ENCODE peak calls at places on chromosomes 7 and 10, in seven cellular contexts. L is GM12892, Z is H1, C is SK-N-SH, P is GM12878, I is K562, R is HepG2. G is an unnamed sample.

GRCh38 chr10:26326874-26327273 is 110.3 kb downstream of the GAD2 start:
- DNase-seq in L (no peak), Z (no peak), C (no peak), P (no peak), I (no peak), R (no peak), G (no peak)

GRCh38 chr10:21030096-21030495 is 133.0 kb upstream of the NEBL start:
- DNase-seq in L (no peak), Z (no peak), C (no peak), P (no peak), I (no peak), R (no peak), G (no peak)

GRCh38 chr10:75350791-75351190 is 50.8 kb downstream of the ZNF503 start:
- DNase-seq in L (no peak), Z (no peak), C (no peak), P (no peak), I (no peak), R (no peak), G (no peak)

GRCh38 chr10:118501171-118501570 is 94.3 kb downstream of the PRLHR start:
- DNase-seq in L (no peak), Z (peak), C (no peak), P (no peak), I (peak), R (no peak), G (no peak)

GRCh38 chr7:39421661-39422060 is 144.5 kb upstream of the YAE1 start:
- DNase-seq in L (no peak), Z (no peak), C (no peak), P (no peak), I (no peak), R (no peak), G (no peak)

GRCh38 chr10:4981722-4982471 is 18.7 kb downstream of the AKR1C1 start:
- DNase-seq in L (no peak), Z (peak), C (peak), P (no peak), I (peak), R (peak), G (no peak)

GRCh38 chr10:72690071-72690755 is 1.7 kb upstream of the MCU start:
- DNase-seq in L (no peak), Z (no peak), C (no peak), P (no peak), I (no peak), R (peak), G (no peak)

GRCh38 chr7:50369408-50370026 is 65.0 kb downstream of the IKZF1 start:
- DNase-seq in L (no peak), Z (no peak), C (peak), P (peak), I (peak), R (peak), G (no peak)

GRCh38 chr10:117004627-117005453 is at the start of gene SHTN1:
- DNase-seq in L (peak), Z (peak), C (peak), P (no peak), I (peak), R (peak), G (peak)

GRCh38 chr7:100275120-100275519 is 32.4 kb upstream of the SPDYE3 start:
- DNase-seq in L (no peak), Z (no peak), C (no peak), P (no peak), I (no peak), R (no peak), G (no peak)

GRCh38 chr7:155577509-155577905 is 31.1 kb upstream of the CNPY1 start:
- DNase-seq in L (no peak), Z (no peak), C (no peak), P (no peak), I (no peak), R (no peak), G (no peak)

GRCh38 chr10:93068411-93069244 is 5.1 kb upstream of the CYP26A1 start:
- DNase-seq in L (no peak), Z (peak), C (peak), P (no peak), I (no peak), R (no peak), G (no peak)

GRCh38 chr10:127534074-127534473 is 15.0 kb upstream of the NPS start:
- DNase-seq in L (no peak), Z (no peak), C (no peak), P (no peak), I (no peak), R (no peak), G (no peak)

GRCh38 chr7:35975851-35976454 is 175.1 kb downstream of the SEPTIN7 start:
- DNase-seq in L (no peak), Z (no peak), C (peak), P (peak), I (peak), R (peak), G (no peak)

GRCh38 chr10:53841746-53842145 is 959.3 kb downstream of the PCDH15 start:
- DNase-seq in L (no peak), Z (no peak), C (no peak), P (no peak), I (no peak), R (no peak), G (no peak)

GRCh38 chr7:95630702-95631458 is 34.6 kb upstream of the PDK4 start:
- DNase-seq in L (no peak), Z (no peak), C (no peak), P (no peak), I (no peak), R (no peak), G (no peak)

GRCh38 chr7:6628045-6628444 is 9.1 kb upstream of the ZNF316 start:
- DNase-seq in L (no peak), Z (no peak), C (no peak), P (no peak), I (no peak), R (no peak), G (no peak)

GRCh38 chr10:97089209-97089865 is 96.4 kb downstream of the SLIT1 start:
- DNase-seq in L (no peak), Z (no peak), C (no peak), P (no peak), I (no peak), R (no peak), G (no peak)

GRCh38 chr10:106557053-106557452 is 607.5 kb downstream of the SORCS1 start:
- DNase-seq in L (no peak), Z (no peak), C (no peak), P (no peak), I (no peak), R (no peak), G (no peak)

GRCh38 chr7:90692396-90692795 is 96.3 kb downstream of the CDK14 start:
- DNase-seq in L (no peak), Z (no peak), C (no peak), P (no peak), I (no peak), R (no peak), G (no peak)

GRCh38 chr7:157851501-157852067 is 514.8 kb downstream of the DNAJB6 start:
- DNase-seq in L (no peak), Z (peak), C (no peak), P (no peak), I (no peak), R (peak), G (no peak)

GRCh38 chr7:55119571-55119970 is 100.8 kb downstream of the EGFR start:
- DNase-seq in L (no peak), Z (no peak), C (no peak), P (no peak), I (no peak), R (no peak), G (no peak)

GRCh38 chr10:45373003-45373782 is 823 bp upstream of the ALOX5 start:
- DNase-seq in L (peak), Z (peak), C (peak), P (no peak), I (peak), R (no peak), G (peak)

GRCh38 chr10:90227786-90228185 is 526.4 kb downstream of the KIF20B start:
- DNase-seq in L (no peak), Z (no peak), C (no peak), P (no peak), I (no peak), R (no peak), G (no peak)

GRCh38 chr7:99975782-99976521 is at the start of gene AZGP1:
- DNase-seq in L (no peak), Z (no peak), C (no peak), P (no peak), I (no peak), R (peak), G (no peak)

GRCh38 chr7:111763221-111763791 is 201.0 kb upstream of the IMMP2L start:
- DNase-seq in L (no peak), Z (no peak), C (peak), P (no peak), I (no peak), R (peak), G (peak)

GRCh38 chr10:69403519-69403918 is 13.2 kb downstream of the TACR2 start:
- DNase-seq in L (no peak), Z (no peak), C (no peak), P (no peak), I (no peak), R (no peak), G (no peak)

GRCh38 chr10:132685921-132686680 is 99.8 kb downstream of the NKX6-2 start:
- DNase-seq in L (no peak), Z (no peak), C (no peak), P (no peak), I (no peak), R (no peak), G (no peak)

GRCh38 chr10:132681858-132682755 is 103.8 kb downstream of the NKX6-2 start:
- DNase-seq in L (no peak), Z (no peak), C (no peak), P (no peak), I (no peak), R (no peak), G (no peak)

GRCh38 chr10:132685121-132685891 is 100.6 kb downstream of the NKX6-2 start:
- DNase-seq in L (no peak), Z (no peak), C (no peak), P (no peak), I (peak), R (peak), G (no peak)

GRCh38 chr10:132687181-132687892 is 98.6 kb downstream of the NKX6-2 start:
- DNase-seq in L (no peak), Z (no peak), C (no peak), P (no peak), I (no peak), R (no peak), G (no peak)

DNA sequence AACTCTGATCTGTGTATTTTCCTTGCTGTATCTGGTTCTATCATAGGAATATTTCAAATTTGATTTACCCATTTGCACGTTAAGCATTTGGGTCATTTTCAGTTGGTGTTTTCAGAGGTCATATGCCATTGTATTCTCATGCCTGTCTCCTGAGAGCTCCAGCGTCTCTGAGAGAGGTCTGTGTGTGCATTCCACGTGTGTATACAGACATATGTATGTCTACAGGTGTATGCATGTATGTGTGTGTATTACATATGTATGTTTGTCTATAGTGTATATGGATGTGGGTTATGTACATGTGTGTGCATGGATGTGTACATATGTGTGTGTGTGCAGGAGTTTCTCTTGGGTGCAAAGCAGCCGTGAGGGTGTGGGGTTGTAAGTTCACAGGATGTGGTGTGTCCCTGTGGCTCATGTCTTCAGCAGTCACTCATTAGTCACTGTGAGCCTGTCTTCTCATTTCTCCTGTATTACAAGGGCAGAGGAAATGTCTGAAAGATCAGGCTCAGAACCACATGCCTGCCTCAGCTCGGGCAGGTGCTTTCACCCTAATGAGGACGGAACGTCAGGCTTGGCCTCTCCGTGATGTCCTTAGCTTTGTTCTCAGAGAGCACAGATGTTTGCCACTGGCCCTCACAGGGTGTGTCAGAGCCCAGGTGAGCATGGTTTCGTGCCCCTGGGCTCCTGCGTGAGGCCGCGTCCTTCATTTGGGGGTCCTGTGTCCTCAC is 101.6 kb downstream of the NKX6-2 start:
- DNase-seq in L (no peak), Z (no peak), C (no peak), P (peak), I (no peak), R (no peak), G (no peak)
- TF ChIP-seq TAF1 in L (no peak), Z (no peak), C (no peak), P (no peak), I (no peak), R (no peak), G (no peak)

DNA sequence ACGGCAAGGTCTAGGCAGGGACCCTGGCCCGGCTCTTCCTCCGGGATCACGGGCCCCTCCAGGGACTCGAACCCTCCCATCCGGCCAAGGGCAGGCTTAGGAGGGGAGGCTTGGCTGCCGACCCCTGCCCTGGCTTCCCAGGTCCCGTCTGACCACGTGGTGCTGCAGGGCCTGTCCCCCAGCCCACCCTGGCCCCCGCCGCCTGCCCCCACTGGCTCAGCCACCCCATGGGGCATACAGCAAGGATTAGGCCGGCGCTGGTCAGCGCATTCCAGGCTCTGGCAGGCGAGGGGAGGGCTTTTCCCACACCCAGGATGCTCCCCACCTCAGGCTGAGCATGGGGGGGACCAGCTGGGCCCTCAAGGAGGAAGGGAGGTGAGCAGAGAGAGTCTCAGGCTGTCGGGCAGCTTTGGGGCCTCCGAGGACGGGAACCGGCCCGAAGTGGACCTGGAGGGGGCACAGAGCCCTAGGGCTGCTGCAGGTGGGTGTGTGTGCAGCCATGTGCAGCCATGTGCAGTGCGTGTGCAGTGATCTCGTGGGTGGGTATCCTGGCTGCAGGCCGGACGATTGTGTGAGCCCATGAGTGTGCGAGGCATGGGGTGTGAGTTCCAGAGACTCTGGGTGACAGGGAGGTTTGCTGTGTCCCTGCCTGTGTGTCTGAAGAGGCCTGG is 713 bp upstream of the GRIFIN start:
- DNase-seq in L (no peak), Z (no peak), C (no peak), P (no peak), I (no peak), R (no peak), G (no peak)
- TF ChIP-seq TAF1 in L (no peak), Z (no peak), C (no peak), P (no peak), I (no peak), R (no peak), G (no peak)

DNA sequence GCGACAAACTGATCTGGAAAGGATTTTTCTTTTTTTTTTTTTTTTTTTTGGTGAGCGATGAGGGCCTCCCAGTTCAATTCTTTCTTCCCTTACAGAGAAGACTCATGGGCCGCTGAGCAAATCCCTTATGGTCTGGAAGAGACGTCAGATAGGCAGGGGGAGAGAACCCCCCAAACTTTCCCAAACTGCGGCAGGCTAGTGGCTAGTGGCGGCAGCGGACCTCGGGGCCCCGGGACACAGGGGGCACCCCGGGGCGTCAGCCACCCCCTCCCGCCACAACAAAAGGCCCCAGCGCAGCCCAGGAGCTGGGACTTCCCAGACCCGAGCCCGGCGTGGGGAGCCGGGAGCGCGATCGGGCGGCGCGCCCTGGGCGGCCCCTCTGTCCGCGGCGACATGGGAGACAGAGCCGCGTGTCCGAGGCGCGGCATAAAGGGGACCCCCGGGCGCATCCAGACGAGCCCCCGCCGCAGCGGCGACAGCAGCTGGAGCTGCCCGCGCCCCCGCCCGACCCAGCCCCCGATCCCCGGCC is 813 bp downstream of the FAM171A1 start:
- DNase-seq in L (peak), Z (peak), C (peak), P (no peak), I (peak), R (no peak), G (peak)
- TF ChIP-seq TAF1 in L (no peak), Z (no peak), C (no peak), P (no peak), I (no peak), R (peak), G (no peak)

DNA sequence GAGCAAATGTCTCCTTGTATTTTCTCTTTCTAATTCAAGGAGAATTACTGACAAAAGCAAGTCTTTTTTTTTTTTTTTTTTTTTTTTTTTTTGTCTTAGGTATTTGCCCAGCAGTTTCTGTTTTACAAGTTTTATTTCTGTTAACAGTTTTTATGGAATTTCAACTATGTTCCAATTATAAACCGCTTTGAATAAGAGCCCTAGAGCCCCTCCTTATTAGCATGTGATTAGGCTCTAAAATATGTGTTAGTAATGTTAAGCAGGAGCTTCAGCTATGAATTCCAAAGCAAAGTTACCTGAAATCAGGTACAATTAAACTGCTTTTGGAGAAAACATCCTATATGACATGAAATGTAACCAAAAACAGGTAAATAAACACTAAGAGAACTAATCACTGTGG is 997.0 kb upstream of the POT1 start:
- DNase-seq in L (no peak), Z (no peak), C (no peak), P (no peak), I (no peak), R (no peak), G (no peak)
- TF ChIP-seq TAF1 in L (no peak), Z (no peak), C (no peak), P (no peak), I (no peak), R (no peak), G (no peak)

GRCh38 chr10:62025134-62025794 is 123.8 kb downstream of the ARID5B start:
- DNase-seq in L (no peak), Z (no peak), C (no peak), P (no peak), I (no peak), R (no peak), G (no peak)

GRCh38 chr10:62024026-62024701 is 122.7 kb downstream of the ARID5B start:
- DNase-seq in L (no peak), Z (no peak), C (no peak), P (no peak), I (no peak), R (no peak), G (no peak)

GRCh38 chr10:62023289-62023688 is 121.8 kb downstream of the ARID5B start:
- DNase-seq in L (no peak), Z (no peak), C (no peak), P (no peak), I (no peak), R (no peak), G (no peak)

GRCh38 chr10:62027841-62028501 is 126.5 kb downstream of the ARID5B start:
- DNase-seq in L (no peak), Z (no peak), C (no peak), P (no peak), I (no peak), R (no peak), G (no peak)

GRCh38 chr10:62025901-62026879 is 124.7 kb downstream of the ARID5B start:
- DNase-seq in L (no peak), Z (no peak), C (no peak), P (no peak), I (no peak), R (no peak), G (no peak)
- TF ChIP-seq TAF1 in L (no peak), Z (no peak), C (no peak), P (no peak), I (no peak), R (no peak), G (no peak)

GRCh38 chr10:110358869-110359629 is 54.3 kb upstream of the SMNDC1 start:
- DNase-seq in L (no peak), Z (no peak), C (no peak), P (no peak), I (no peak), R (no peak), G (no peak)

GRCh38 chr10:110357252-110357780 is 52.6 kb upstream of the SMNDC1 start:
- DNase-seq in L (peak), Z (no peak), C (no peak), P (peak), I (no peak), R (peak), G (no peak)

GRCh38 chr10:110356628-110357245 is 52.0 kb upstream of the SMNDC1 start:
- DNase-seq in L (peak), Z (no peak), C (no peak), P (peak), I (peak), R (no peak), G (peak)

GRCh38 chr10:110357871-110358270 is 53.2 kb upstream of the SMNDC1 start:
- DNase-seq in L (no peak), Z (no peak), C (no peak), P (no peak), I (no peak), R (no peak), G (no peak)

DNA sequence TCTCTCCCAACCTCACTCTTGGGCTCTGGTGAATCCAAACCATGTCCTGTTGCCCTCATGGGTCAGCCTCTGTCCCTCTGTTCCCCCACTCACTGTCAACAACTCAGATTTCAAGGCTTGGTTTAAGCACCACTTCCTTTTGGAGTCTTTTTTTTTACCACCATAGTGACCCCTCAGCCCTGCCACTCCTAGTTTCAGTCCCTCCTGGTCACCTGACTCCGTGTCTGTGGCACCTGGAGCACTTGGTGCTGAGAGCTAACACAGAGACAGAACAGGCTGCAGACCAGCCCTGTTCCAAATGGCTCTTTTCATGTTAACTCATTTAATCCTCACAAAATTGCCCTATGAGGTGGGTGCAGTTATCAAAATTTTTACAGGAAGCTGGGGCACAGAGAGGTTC is 53.6 kb upstream of the SMNDC1 start:
- DNase-seq in L (no peak), Z (no peak), C (no peak), P (no peak), I (no peak), R (no peak), G (no peak)
- TF ChIP-seq TAF1 in L (no peak), Z (no peak), C (no peak), P (no peak), I (no peak), R (no peak), G (no peak)

GRCh38 chr7:139525239-139525638 is 1.8 kb downstream of the CLEC2L start:
- DNase-seq in L (no peak), Z (no peak), C (no peak), P (no peak), I (no peak), R (no peak), G (no peak)

GRCh38 chr7:139523988-139524815 is 717 bp downstream of the CLEC2L start:
- DNase-seq in L (no peak), Z (peak), C (no peak), P (no peak), I (no peak), R (no peak), G (no peak)

GRCh38 chr7:139525750-139526149 is 2.3 kb downstream of the CLEC2L start:
- DNase-seq in L (no peak), Z (no peak), C (no peak), P (no peak), I (no peak), R (no peak), G (no peak)

GRCh38 chr7:139523199-139523941 is at the start of gene CLEC2L:
- DNase-seq in L (no peak), Z (peak), C (peak), P (no peak), I (peak), R (no peak), G (no peak)

GRCh38 chr7:139526578-139527544 is 3.4 kb downstream of the CLEC2L start:
- DNase-seq in L (no peak), Z (no peak), C (no peak), P (no peak), I (no peak), R (no peak), G (no peak)
- TF ChIP-seq TAF1 in L (no peak), Z (no peak), C (no peak), P (no peak), I (no peak), R (no peak), G (no peak)